ENCODE peak calls at places on chromosomes 16 and 17, in seven cellular contexts. N is ascending aorta, Y is prostate gland, X is testis, L is ovary, H is heart left ventricle, V is transverse colon. S is an unnamed sample. For H3K27me3, the result is how much of the 10 kb centered on the place peaks cover.

GRCh38 chr16:56950881-56951771 is 10.6 kb upstream of the CETP start:
- DNase-seq in H (peak), N (no peak), V (peak), L (peak), Y (peak), X (peak), S (no peak)

GRCh38 chr17:35448214-35448898 is at the start of gene SLFN13:
- DNase-seq in V (peak), X (peak), Y (peak), H (peak), L (peak), N (peak), S (no peak)

GRCh38 chr17:47270946-47271705 is 17.5 kb downstream of the ITGB3 start:
- DNase-seq in H (no peak), X (no peak), N (no peak), V (no peak), L (no peak), Y (no peak), S (no peak)

GRCh38 chr17:17151962-17152361 is 54.2 kb downstream of the PLD6 start:
- DNase-seq in V (peak), Y (peak), N (peak), L (peak), H (peak), X (peak), S (peak)

GRCh38 chr17:13181683-13182082 is 163.9 kb upstream of the ELAC2 start:
- DNase-seq in N (no peak), V (no peak), Y (no peak), L (no peak), H (no peak), X (no peak), S (no peak)

GRCh38 chr16:85988306-85988705 is 89.3 kb downstream of the IRF8 start:
- DNase-seq in X (no peak), L (no peak), H (no peak), N (no peak), Y (no peak), V (peak), S (no peak)

GRCh38 chr17:40437095-40437732 is 6.0 kb upstream of the IGFBP4 start:
- DNase-seq in N (no peak), H (no peak), L (no peak), V (no peak), Y (no peak), X (no peak), S (peak)

GRCh38 chr17:192666-193425 is 11.4 kb upstream of the DOC2B start:
- DNase-seq in X (no peak), L (no peak), Y (no peak), V (no peak), N (no peak), H (no peak), S (no peak)

GRCh38 chr17:82627405-82627804 is 20.8 kb downstream of the WDR45B start:
- DNase-seq in X (no peak), L (peak), V (no peak), N (no peak), Y (peak), H (no peak), S (no peak)

GRCh38 chr17:29159286-29159860 is 20.8 kb downstream of the MYO18A start:
- DNase-seq in X (no peak), L (no peak), H (no peak), N (peak), V (no peak), Y (no peak), S (no peak)

GRCh38 chr16:81623365-81624102 is 155.6 kb upstream of the PLCG2 start:
- DNase-seq in Y (peak), L (peak), V (peak), H (no peak), X (peak), N (no peak), S (no peak)

GRCh38 chr16:82011199-82011641 is at the start of gene SDR42E1:
- DNase-seq in X (peak), Y (peak), V (peak), L (no peak), H (no peak), N (no peak), S (no peak)

GRCh38 chr17:4806420-4806769 is 557 bp upstream of the PLD2 start:
- DNase-seq in Y (no peak), X (no peak), H (no peak), N (no peak), V (peak), L (no peak), S (no peak)

GRCh38 chr17:68792042-68792685 is 163.0 kb downstream of the ABCA8 start:
- DNase-seq in N (no peak), L (no peak), H (no peak), X (no peak), V (no peak), Y (no peak), S (no peak)

GRCh38 chr17:37702605-37703004 is 42.3 kb downstream of the HNF1B start:
- DNase-seq in X (no peak), L (no peak), N (no peak), H (no peak), V (peak), Y (no peak), S (no peak)

GRCh38 chr17:28684963-28685362 is 23.0 kb downstream of the SUPT6H start:
- DNase-seq in H (no peak), V (peak), N (no peak), L (peak), Y (peak), X (peak), S (peak)

GRCh38 chr16:27824786-27825185 is 238.7 kb downstream of the GSG1L start:
- DNase-seq in N (no peak), X (no peak), V (no peak), Y (no peak), H (no peak), L (no peak), S (no peak)

GRCh38 chr17:80460286-80460881 is 16.0 kb downstream of the NPTX1 start:
- DNase-seq in H (peak), X (no peak), Y (no peak), N (no peak), V (no peak), L (no peak), S (peak)

GRCh38 chr17:66337268-66337667 is 34.9 kb downstream of the PRKCA start:
- DNase-seq in L (no peak), H (no peak), V (no peak), X (no peak), N (no peak), Y (no peak), S (no peak)

GRCh38 chr17:62652251-62653001 is 25.0 kb downstream of the MRC2 start:
- DNase-seq in L (peak), Y (no peak), H (peak), N (peak), X (no peak), V (peak), S (no peak)

GRCh38 chr16:56450275-56450889 is 750 bp downstream of the NUDT21 start:
- DNase-seq in L (no peak), N (no peak), H (no peak), Y (no peak), X (no peak), V (no peak), S (no peak)

GRCh38 chr17:15181816-15182215 is 83.3 kb downstream of the PMP22 start:
- DNase-seq in H (no peak), L (no peak), N (no peak), V (no peak), X (no peak), Y (no peak), S (no peak)

GRCh38 chr17:35299108-35299507 is 56.2 kb downstream of the SLFN5 start:
- DNase-seq in V (no peak), H (no peak), X (no peak), L (no peak), N (no peak), Y (peak), S (no peak)

GRCh38 chr16:4117250-4117578 is 972 bp upstream of the ADCY9 start:
- DNase-seq in V (no peak), Y (no peak), L (no peak), H (no peak), X (no peak), N (no peak), S (no peak)

GRCh38 chr17:58382108-58382884 is 30.3 kb upstream of the SUPT4H1 start:
- DNase-seq in V (no peak), X (no peak), N (no peak), Y (no peak), H (no peak), L (no peak), S (no peak)

GRCh38 chr16:30724641-30725464 is 23.4 kb upstream of the PHKG2 start:
- DNase-seq in Y (no peak), L (peak), X (peak), H (peak), V (peak), N (no peak), S (no peak)

GRCh38 chr16:29994613-29995329 is 646 bp downstream of the HIRIP3 start:
- DNase-seq in H (peak), V (peak), Y (no peak), X (no peak), L (peak), N (no peak), S (no peak)

GRCh38 chr17:76562734-76563148 is 22.9 kb downstream of the PRCD start:
- DNase-seq in H (peak), V (no peak), X (peak), L (peak), Y (no peak), N (no peak), S (peak)

GRCh38 chr17:35088647-35088910 is 25.1 kb upstream of the RFFL start:
- DNase-seq in V (peak), Y (peak), N (no peak), X (no peak), H (no peak), L (no peak), S (no peak)

GRCh38 chr17:79079421-79080200 is 5.0 kb downstream of the ENGASE start:
- DNase-seq in Y (no peak), N (no peak), V (no peak), H (no peak), X (no peak), L (peak), S (no peak)

GRCh38 chr17:34487616-34488015 is 91.8 kb upstream of the TMEM132E start:
- DNase-seq in V (no peak), N (no peak), H (no peak), L (no peak), Y (no peak), X (no peak), S (no peak)

GRCh38 chr17:34517406-34517805 is 62.0 kb upstream of the TMEM132E start:
- DNase-seq in N (no peak), V (no peak), H (no peak), X (no peak), L (no peak), Y (no peak), S (no peak)

GRCh38 chr17:30952645-30953393 is 18.0 kb upstream of the RNF135 start:
- DNase-seq in V (peak), N (no peak), Y (no peak), H (peak), L (no peak), X (no peak), S (no peak)

GRCh38 chr17:30957741-30958140 is 13.1 kb upstream of the RNF135 start:
- DNase-seq in V (no peak), N (peak), X (no peak), L (no peak), Y (no peak), H (no peak), S (no peak)

GRCh38 chr17:30958187-30958586 is 12.7 kb upstream of the RNF135 start:
- DNase-seq in X (no peak), Y (no peak), H (no peak), V (no peak), L (no peak), N (peak), S (no peak)

GRCh38 chr17:30954046-30954805 is 16.6 kb upstream of the RNF135 start:
- DNase-seq in L (no peak), X (no peak), V (no peak), Y (no peak), N (no peak), H (peak), S (no peak)

DNA sequence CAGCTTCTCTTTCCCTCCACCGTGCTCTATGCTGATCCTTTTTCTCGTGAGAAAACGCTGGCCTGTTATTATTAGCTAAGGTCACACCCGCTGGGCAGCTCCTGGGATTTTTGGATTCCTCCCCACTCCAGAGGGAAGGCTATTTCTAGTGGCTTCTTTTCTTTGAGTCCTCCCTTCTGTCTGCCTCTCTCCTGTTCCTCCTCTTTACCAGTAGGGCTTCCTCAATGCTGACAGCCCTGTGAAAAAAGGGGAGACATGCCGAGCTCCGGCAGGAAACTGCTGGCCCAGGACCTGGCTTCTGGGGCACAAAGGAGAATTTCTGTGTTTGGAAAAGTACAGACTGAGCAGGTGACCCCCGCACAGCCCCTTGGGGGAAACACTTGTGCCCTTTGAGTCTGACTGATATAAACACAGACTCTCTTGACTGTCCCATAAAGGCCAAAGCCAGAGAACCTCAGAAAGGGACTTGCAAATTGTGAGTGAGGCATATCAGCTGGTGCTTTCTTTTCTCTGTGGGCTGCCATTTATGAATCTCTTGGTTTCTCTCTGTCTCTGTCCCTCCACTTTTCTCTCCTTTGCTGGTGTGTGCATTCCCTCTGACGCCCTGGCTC is 14.0 kb upstream of the RNF135 start:
- DNase-seq in Y (no peak), N (no peak), H (no peak), V (no peak), L (no peak), X (no peak), S (no peak)
- TF ChIP-seq CTCF in Y (no peak), N (no peak), H (no peak), V (no peak), L (no peak), X (no peak), S (no peak)

GRCh38 chr17:30922235-30922993 is 669 bp downstream of the ADAP2 start:
- DNase-seq in Y (no peak), X (no peak), V (peak), H (peak), N (no peak), L (no peak), S (no peak)
- H3K4me3 ChIP-seq in Y (peak), X (peak), V (peak), H (peak), N (peak), L (peak), S (peak)

GRCh38 chr16:50457979-50458461 is 89.2 kb upstream of the BRD7 start:
- DNase-seq in L (no peak), X (no peak), H (no peak), Y (no peak), N (no peak), V (no peak), S (no peak)
- H3K27me3 ChIP-seq in L (under half), X (under half), H (half or more), Y (under half), N (under half), V (under half), S (under half)

DNA sequence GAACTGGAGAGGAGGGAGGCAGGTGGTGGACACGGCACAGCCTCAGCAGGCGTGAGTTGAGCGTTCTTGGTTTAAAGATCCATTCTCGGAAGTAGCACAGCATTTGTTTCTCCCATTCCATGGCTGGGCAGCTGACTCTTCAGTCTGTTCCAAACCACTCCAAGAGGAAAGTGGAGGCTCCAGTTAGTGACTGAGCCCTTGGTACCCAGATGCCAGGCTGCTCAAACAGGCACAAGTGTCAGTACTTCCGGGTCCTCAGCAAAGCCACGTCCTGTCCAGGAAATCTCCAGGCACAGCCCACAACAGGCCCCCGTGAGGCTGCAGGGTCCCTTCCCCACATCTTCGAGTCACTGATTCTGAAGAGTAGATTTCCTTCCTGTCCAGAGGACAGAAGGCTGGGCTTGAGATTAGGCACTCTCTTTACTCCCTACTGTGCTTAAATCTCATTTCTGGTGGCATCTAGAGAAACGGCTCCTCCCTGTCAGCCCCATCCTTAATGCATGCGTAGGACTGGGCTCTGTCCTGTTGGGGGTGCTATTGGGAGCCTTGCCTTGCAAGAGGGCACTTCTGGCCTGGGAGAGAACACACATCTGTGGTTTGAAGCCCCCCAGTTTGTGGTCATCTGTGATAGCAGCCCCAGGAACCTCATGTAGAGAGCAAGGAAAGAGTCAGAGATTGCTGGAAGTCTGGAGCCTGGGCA is 39.7 kb upstream of the NAT9 start:
- DNase-seq in H (no peak), L (no peak), Y (no peak), X (no peak), N (no peak), V (no peak), S (no peak)
- TF ChIP-seq CTCF in H (peak), L (no peak), Y (no peak), X (no peak), N (no peak), V (no peak), S (no peak)

GRCh38 chr17:41678907-41679739 is 9.6 kb upstream of the EIF1 start:
- DNase-seq in X (no peak), H (no peak), L (no peak), V (no peak), Y (no peak), N (no peak), S (no peak)
- H3K4me3 ChIP-seq in X (no peak), H (peak), L (no peak), V (peak), Y (no peak), N (no peak), S (no peak)

GRCh38 chr17:45848868-45849535 is 4.3 kb downstream of the SPPL2C start:
- DNase-seq in Y (no peak), X (no peak), N (no peak), V (no peak), L (no peak), H (no peak), S (peak)
- H3K27me3 ChIP-seq in Y (under half), X (under half), N (under half), V (under half), L (under half), H (under half), S (under half)